ENCODE peak calls at places on chromosomes 5 and 9, in four cellular contexts. One of them, this sample, is unnamed.
A peak's percentile ranks its signal among the peaks of the same experiment; 100 is the strongest.

GRCh38 chr9:6584881-6585597 is 60.5 kb downstream of the GLDC start:
- DNase-seq in breast epithelium: no peak
- DNase-seq in GM13976: peak; percentile 51
- DNase-seq in sigmoid colon: no peak
- DNase-seq in this sample: peak; percentile 3

GRCh38 chr9:126365780-126366179 is 39.2 kb downstream of the MVB12B start:
- DNase-seq in breast epithelium: no peak
- DNase-seq in GM13976: no peak
- DNase-seq in sigmoid colon: no peak
- DNase-seq in this sample: no peak

GRCh38 chr9:72894342-72894741 is 58.5 kb downstream of the ALDH1A1 start:
- DNase-seq in breast epithelium: no peak
- DNase-seq in GM13976: no peak
- DNase-seq in sigmoid colon: no peak
- DNase-seq in this sample: peak; percentile 27

GRCh38 chr9:13896047-13896446 is 417.9 kb downstream of the NFIB start:
- DNase-seq in breast epithelium: no peak
- DNase-seq in GM13976: no peak
- DNase-seq in sigmoid colon: no peak
- DNase-seq in this sample: no peak

GRCh38 chr9:16653491-16654407 is 216.7 kb downstream of the BNC2 start:
- DNase-seq in breast epithelium: no peak
- DNase-seq in GM13976: no peak
- DNase-seq in sigmoid colon: peak; percentile 76
- DNase-seq in this sample: no peak

GRCh38 chr5:143440448-143441102 is 37.1 kb upstream of the NR3C1 start:
- DNase-seq in breast epithelium: no peak
- DNase-seq in GM13976: no peak
- DNase-seq in sigmoid colon: no peak
- DNase-seq in this sample: no peak

GRCh38 chr5:102856374-102856748 is 101.3 kb downstream of the PAM start:
- DNase-seq in breast epithelium: no peak
- DNase-seq in GM13976: no peak
- DNase-seq in sigmoid colon: no peak
- DNase-seq in this sample: peak; percentile 83

GRCh38 chr5:132820162-132820754 is 7.2 kb downstream of the SOWAHA start:
- DNase-seq in breast epithelium: peak; percentile 88
- DNase-seq in GM13976: peak; percentile 90
- DNase-seq in sigmoid colon: peak; percentile 94
- DNase-seq in this sample: peak; percentile 76

GRCh38 chr9:11374961-11375360 is 762.2 kb upstream of the PTPRD start:
- DNase-seq in breast epithelium: no peak
- DNase-seq in GM13976: no peak
- DNase-seq in sigmoid colon: no peak
- DNase-seq in this sample: no peak

GRCh38 chr9:93480728-93481324 is 27.4 kb upstream of the FAM120AOS start:
- DNase-seq in breast epithelium: no peak
- DNase-seq in GM13976: no peak
- DNase-seq in sigmoid colon: no peak
- DNase-seq in this sample: no peak

GRCh38 chr9:36625006-36625600 is 52.4 kb downstream of the MELK start:
- DNase-seq in breast epithelium: no peak
- DNase-seq in GM13976: no peak
- DNase-seq in sigmoid colon: peak; percentile 74
- DNase-seq in this sample: peak; percentile 16

GRCh38 chr9:33959725-33960124 is 89.0 kb downstream of the UBAP2 start:
- DNase-seq in breast epithelium: no peak
- DNase-seq in GM13976: no peak
- DNase-seq in sigmoid colon: no peak
- DNase-seq in this sample: no peak

GRCh38 chr9:21395778-21396717 is 10.8 kb upstream of the IFNA2 start:
- DNase-seq in breast epithelium: no peak
- DNase-seq in GM13976: peak; percentile 56
- DNase-seq in sigmoid colon: peak; percentile 73
- DNase-seq in this sample: no peak

GRCh38 chr5:5340206-5340729 is 82.2 kb upstream of the ICE1 start:
- DNase-seq in breast epithelium: peak; percentile 72
- DNase-seq in GM13976: no peak
- DNase-seq in sigmoid colon: peak; percentile 84
- DNase-seq in this sample: peak; percentile 93

GRCh38 chr9:18580146-18580545 is 106.2 kb downstream of the ADAMTSL1 start:
- DNase-seq in breast epithelium: no peak
- DNase-seq in GM13976: no peak
- DNase-seq in sigmoid colon: no peak
- DNase-seq in this sample: no peak

GRCh38 chr5:50702615-50703325 is 36.3 kb downstream of the PARP8 start:
- DNase-seq in breast epithelium: no peak
- DNase-seq in GM13976: no peak
- DNase-seq in sigmoid colon: no peak
- DNase-seq in this sample: no peak

GRCh38 chr9:110298028-110298605 is 39.5 kb downstream of the TXNDC8 start:
- DNase-seq in breast epithelium: no peak
- DNase-seq in GM13976: no peak
- DNase-seq in sigmoid colon: no peak
- DNase-seq in this sample: no peak

GRCh38 chr5:9431151-9431495 is 114.8 kb downstream of the SEMA5A start:
- DNase-seq in breast epithelium: no peak
- DNase-seq in GM13976: no peak
- DNase-seq in sigmoid colon: no peak
- DNase-seq in this sample: no peak

GRCh38 chr5:134845335-134845851 is 375 bp upstream of the C5orf24 start:
- DNase-seq in breast epithelium: no peak
- DNase-seq in GM13976: no peak
- DNase-seq in sigmoid colon: no peak
- DNase-seq in this sample: no peak

GRCh38 chr5:39092581-39093350 is 18.6 kb upstream of the RICTOR start:
- DNase-seq in breast epithelium: no peak
- DNase-seq in GM13976: no peak
- DNase-seq in sigmoid colon: no peak
- DNase-seq in this sample: no peak

GRCh38 chr9:95724253-95724991 is 151.1 kb upstream of the ERCC6L2 start:
- DNase-seq in breast epithelium: peak; percentile 17
- DNase-seq in GM13976: peak; percentile 68
- DNase-seq in sigmoid colon: no peak
- DNase-seq in this sample: no peak

GRCh38 chr9:94860678-94861588 is 134.4 kb downstream of the AOPEP start:
- DNase-seq in breast epithelium: no peak
- DNase-seq in GM13976: peak; percentile 78
- DNase-seq in sigmoid colon: no peak
- DNase-seq in this sample: peak; percentile 75

GRCh38 chr5:96079075-96079474 is 117.4 kb upstream of the ELL2 start:
- DNase-seq in breast epithelium: no peak
- DNase-seq in GM13976: no peak
- DNase-seq in sigmoid colon: no peak
- DNase-seq in this sample: peak; percentile 78

GRCh38 chr9:91182429-91182828 is 179.3 kb downstream of the AUH start:
- DNase-seq in breast epithelium: peak; percentile 73
- DNase-seq in GM13976: no peak
- DNase-seq in sigmoid colon: no peak
- DNase-seq in this sample: no peak

GRCh38 chr5:64807505-64807904 is 38.8 kb downstream of the CWC27 start:
- DNase-seq in breast epithelium: no peak
- DNase-seq in GM13976: no peak
- DNase-seq in sigmoid colon: no peak
- DNase-seq in this sample: no peak

GRCh38 chr5:160152901-160153300 is 33.7 kb upstream of the PWWP2A start:
- DNase-seq in breast epithelium: no peak
- DNase-seq in GM13976: no peak
- DNase-seq in sigmoid colon: no peak
- DNase-seq in this sample: no peak

GRCh38 chr5:121691478-121691877 is 160.2 kb upstream of the FTMT start:
- DNase-seq in breast epithelium: no peak
- DNase-seq in GM13976: no peak
- DNase-seq in sigmoid colon: no peak
- DNase-seq in this sample: no peak

GRCh38 chr9:69975681-69976080 is 68.0 kb upstream of the MAMDC2 start:
- DNase-seq in breast epithelium: no peak
- DNase-seq in GM13976: no peak
- DNase-seq in sigmoid colon: no peak
- DNase-seq in this sample: peak; percentile 46

GRCh38 chr9:20662156-20662555 is 21.9 kb upstream of the FOCAD start:
- DNase-seq in breast epithelium: no peak
- DNase-seq in GM13976: no peak
- DNase-seq in sigmoid colon: no peak
- DNase-seq in this sample: no peak

GRCh38 chr5:124907098-124907644 is 160.7 kb upstream of the ZNF608 start:
- DNase-seq in breast epithelium: no peak
- DNase-seq in GM13976: no peak
- DNase-seq in sigmoid colon: no peak
- DNase-seq in this sample: no peak

GRCh38 chr9:129482521-129483466 is 138.1 kb downstream of the C9orf50 start:
- DNase-seq in breast epithelium: peak; percentile 87
- DNase-seq in GM13976: peak; percentile 58
- DNase-seq in sigmoid colon: peak; percentile 96
- DNase-seq in this sample: no peak

GRCh38 chr5:117207088-117207668 is 632.6 kb upstream of the SEMA6A start:
- DNase-seq in breast epithelium: no peak
- DNase-seq in GM13976: no peak
- DNase-seq in sigmoid colon: no peak
- DNase-seq in this sample: no peak

GRCh38 chr5:120735076-120735475 is 271.0 kb downstream of the PRR16 start:
- DNase-seq in breast epithelium: no peak
- DNase-seq in GM13976: no peak
- DNase-seq in sigmoid colon: no peak
- DNase-seq in this sample: no peak

GRCh38 chr9:8456327-8456726 is 656.7 kb upstream of the DMAC1 start:
- DNase-seq in breast epithelium: no peak
- DNase-seq in GM13976: no peak
- DNase-seq in sigmoid colon: no peak
- DNase-seq in this sample: peak; percentile 1

DNA sequence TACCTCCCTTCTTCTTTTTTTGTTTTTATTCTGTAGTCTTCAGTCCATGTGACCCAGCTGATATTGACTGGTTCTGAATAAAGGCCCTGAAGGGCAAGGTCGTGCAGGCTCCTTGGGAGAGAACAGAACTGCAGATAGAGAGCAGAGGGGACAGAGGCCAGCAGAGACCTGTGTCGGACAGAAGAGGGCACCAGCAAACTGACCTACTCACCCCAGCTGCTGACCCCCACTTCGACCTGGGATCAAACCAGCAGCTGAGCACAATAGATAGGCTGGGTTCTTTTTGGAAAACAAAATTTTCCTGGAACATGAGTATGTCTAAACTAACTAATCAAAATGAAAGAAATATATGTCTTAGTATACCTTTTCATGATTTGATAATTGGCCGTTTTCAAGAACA is 695.1 kb downstream of the NR2F1-AS1 start:
- DNase-seq in breast epithelium: no peak
- DNase-seq in GM13976: no peak
- DNase-seq in sigmoid colon: no peak
- DNase-seq in this sample: no peak
- TF ChIP-seq CTCF in breast epithelium: no peak
- TF ChIP-seq CTCF in GM13976: no peak
- TF ChIP-seq CTCF in sigmoid colon: no peak
- TF ChIP-seq CTCF in this sample: no peak

DNA sequence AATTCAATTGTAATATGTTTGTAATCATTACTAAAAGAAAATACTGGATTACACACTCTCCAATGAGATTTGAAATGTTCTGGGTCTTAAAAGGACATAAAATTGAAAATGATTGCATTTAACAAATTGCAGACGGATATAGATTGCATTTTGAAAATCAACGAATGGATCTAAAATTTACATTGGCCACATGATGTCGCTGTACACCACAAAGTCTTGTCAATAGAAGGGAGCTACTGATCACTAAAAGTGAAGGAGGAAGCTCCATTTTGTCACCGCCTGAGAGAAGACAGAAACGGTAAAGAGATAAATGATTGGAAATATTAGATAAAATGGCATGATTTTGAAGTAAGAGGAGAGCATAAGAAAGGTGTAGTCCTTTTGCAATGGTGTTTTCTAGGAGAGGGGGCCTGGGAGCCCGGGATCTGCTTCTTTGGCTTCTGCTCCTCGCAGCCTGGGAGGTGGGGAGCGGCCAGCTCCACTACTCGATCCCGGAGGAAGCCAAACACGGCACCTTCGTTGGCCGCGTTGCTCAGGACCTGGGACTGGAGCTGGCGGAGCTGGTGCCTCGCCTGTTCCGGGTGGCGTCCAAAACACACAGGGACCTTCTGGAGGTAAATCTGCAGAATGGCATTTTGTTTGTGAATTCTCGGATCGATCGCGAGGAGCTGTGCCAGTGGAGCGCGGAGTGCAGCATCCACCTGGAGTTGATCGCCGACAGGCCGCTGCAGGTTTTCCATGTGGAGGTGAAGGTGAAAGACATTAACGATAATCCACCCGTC is at the start of gene PCDHA1:
- DNase-seq in breast epithelium: no peak
- DNase-seq in GM13976: no peak
- DNase-seq in sigmoid colon: no peak
- DNase-seq in this sample: no peak
- TF ChIP-seq CTCF in breast epithelium: no peak
- TF ChIP-seq CTCF in GM13976: no peak
- TF ChIP-seq CTCF in sigmoid colon: no peak
- TF ChIP-seq CTCF in this sample: no peak

GRCh38 chr9:131018621-131019020 is 9.6 kb downstream of the LAMC3 start:
- DNase-seq in breast epithelium: no peak
- DNase-seq in GM13976: no peak
- DNase-seq in sigmoid colon: no peak
- DNase-seq in this sample: no peak
- TF ChIP-seq CTCF in breast epithelium: no peak
- TF ChIP-seq CTCF in GM13976: no peak
- TF ChIP-seq CTCF in sigmoid colon: no peak
- TF ChIP-seq CTCF in this sample: no peak

GRCh38 chr5:67105270-67105669 is 91.3 kb downstream of the CD180 start:
- DNase-seq in breast epithelium: no peak
- DNase-seq in GM13976: no peak
- DNase-seq in sigmoid colon: no peak
- DNase-seq in this sample: no peak
- TF ChIP-seq CTCF in breast epithelium: no peak
- TF ChIP-seq CTCF in GM13976: no peak
- TF ChIP-seq CTCF in sigmoid colon: no peak
- TF ChIP-seq CTCF in this sample: no peak

GRCh38 chr5:65925601-65926275 is 637 bp upstream of the ERBIN start:
- DNase-seq in breast epithelium: peak; percentile 69
- DNase-seq in GM13976: peak; percentile 90
- DNase-seq in sigmoid colon: peak; percentile 89
- DNase-seq in this sample: peak; percentile 60
- TF ChIP-seq CTCF in breast epithelium: no peak
- TF ChIP-seq CTCF in GM13976: peak; percentile 51
- TF ChIP-seq CTCF in sigmoid colon: peak; percentile 24
- TF ChIP-seq CTCF in this sample: peak; percentile 20

GRCh38 chr9:79236466-79236865 is 335.3 kb upstream of the TLE4 start:
- DNase-seq in breast epithelium: no peak
- DNase-seq in GM13976: no peak
- DNase-seq in sigmoid colon: no peak
- DNase-seq in this sample: no peak
- TF ChIP-seq CTCF in breast epithelium: no peak
- TF ChIP-seq CTCF in GM13976: no peak
- TF ChIP-seq CTCF in sigmoid colon: no peak
- TF ChIP-seq CTCF in this sample: no peak

GRCh38 chr5:74016373-74016772 is 390.4 kb downstream of the ARHGEF28 start:
- DNase-seq in breast epithelium: no peak
- DNase-seq in GM13976: peak; percentile 7
- DNase-seq in sigmoid colon: no peak
- DNase-seq in this sample: no peak
- TF ChIP-seq CTCF in breast epithelium: no peak
- TF ChIP-seq CTCF in GM13976: no peak
- TF ChIP-seq CTCF in sigmoid colon: no peak
- TF ChIP-seq CTCF in this sample: peak; percentile 11